ENCODE peak calls at places on chromosomes 6 and 20, in six cellular contexts. Q is thoracic aorta; Z is stimulated activated naive B cell treated with anti-CD40 and anti-IgM and Interleukin-4, amounts not matched to agents 10 μg/mL and 1 μg/mL and 100 μg/mL, for 72 hours; Y is suprapubic skin; E is HFFc6; X is activated CD4-positive, alpha-beta T cell treated with anti-CD3 and anti-CD28 coated beads, Interleukin-2, amount 10 ng/mL, durations not matched to agents 7 days and 5 days. G is an unnamed sample.

GRCh38 chr6:56244089-56244488 is 3.3 kb downstream of the COL21A1 start:
- DNase-seq in Q (no peak), Z (no peak), Y (no peak), E (no peak), X (no peak), G (no peak)

GRCh38 chr6:166862287-166862977 is 93.9 kb downstream of the RNASET2 start:
- DNase-seq in Q (no peak), Z (no peak), Y (no peak), E (no peak), X (peak), G (no peak)

GRCh38 chr6:40312213-40313015 is 274.8 kb downstream of the LRFN2 start:
- DNase-seq in Q (no peak), Z (no peak), Y (no peak), E (no peak), X (no peak), G (peak)

GRCh38 chr20:25194333-25194972 is 1.1 kb upstream of the ENTPD6 start:
- DNase-seq in Q (no peak), Z (no peak), Y (peak), E (no peak), X (no peak), G (no peak)

GRCh38 chr6:47179286-47179685 is 130.4 kb downstream of the TNFRSF21 start:
- DNase-seq in Q (no peak), Z (no peak), Y (no peak), E (no peak), X (no peak), G (no peak)

GRCh38 chr6:105726902-105727655 is 324.2 kb upstream of the PREP start:
- DNase-seq in Q (no peak), Z (no peak), Y (no peak), E (no peak), X (no peak), G (no peak)

GRCh38 chr6:37514840-37515239 is 15.1 kb upstream of the CCDC167 start:
- DNase-seq in Q (no peak), Z (no peak), Y (no peak), E (no peak), X (no peak), G (no peak)

GRCh38 chr6:56214304-56215101 is 32.9 kb downstream of the COL21A1 start:
- DNase-seq in Q (no peak), Z (no peak), Y (no peak), E (no peak), X (no peak), G (no peak)

GRCh38 chr6:117467876-117468275 is 14.6 kb upstream of the DCBLD1 start:
- DNase-seq in Q (no peak), Z (no peak), Y (no peak), E (no peak), X (no peak), G (no peak)

GRCh38 chr6:141359953-141360352 is 772.8 kb upstream of the GJE1 start:
- DNase-seq in Q (no peak), Z (no peak), Y (no peak), E (no peak), X (no peak), G (no peak)

GRCh38 chr6:157966990-157967389 is 14.7 kb upstream of the SYNJ2 start:
- DNase-seq in Q (no peak), Z (no peak), Y (no peak), E (no peak), X (no peak), G (no peak)

GRCh38 chr20:9400371-9401025 is 113.9 kb upstream of the LAMP5 start:
- DNase-seq in Q (no peak), Z (no peak), Y (no peak), E (peak), X (no peak), G (no peak)

GRCh38 chr6:73309784-73310502 is 44.1 kb downstream of the DPPA5 start:
- DNase-seq in Q (no peak), Z (peak), Y (no peak), E (peak), X (peak), G (no peak)

GRCh38 chr6:147759088-147759487 is 250.6 kb downstream of the SAMD5 start:
- DNase-seq in Q (no peak), Z (no peak), Y (no peak), E (no peak), X (no peak), G (no peak)

GRCh38 chr20:32336918-32337347 is 21.2 kb upstream of the ASXL1 start:
- DNase-seq in Q (no peak), Z (no peak), Y (no peak), E (no peak), X (no peak), G (peak)

GRCh38 chr6:80435457-80435856 is 329.0 kb downstream of the BCKDHB start:
- DNase-seq in Q (no peak), Z (no peak), Y (no peak), E (no peak), X (no peak), G (no peak)

GRCh38 chr6:134990262-134990661 is 40.4 kb upstream of the ALDH8A1 start:
- DNase-seq in Q (no peak), Z (no peak), Y (no peak), E (no peak), X (no peak), G (no peak)

GRCh38 chr6:52662031-52662430 is 8.9 kb upstream of the TMEM14A start:
- DNase-seq in Q (no peak), Z (no peak), Y (no peak), E (no peak), X (no peak), G (no peak)

GRCh38 chr6:41939091-41939847 is 2.3 kb downstream of the CCND3 start:
- DNase-seq in Q (no peak), Z (no peak), Y (no peak), E (peak), X (peak), G (peak)

GRCh38 chr6:28776269-28777146 is 147.3 kb downstream of the TRIM27 start:
- DNase-seq in Q (no peak), Z (no peak), Y (no peak), E (no peak), X (no peak), G (no peak)

GRCh38 chr6:108673153-108673552 is 112.4 kb downstream of the FOXO3 start:
- DNase-seq in Q (no peak), Z (no peak), Y (no peak), E (no peak), X (no peak), G (no peak)

GRCh38 chr6:114366899-114367298 is 24.1 kb upstream of the HS3ST5 start:
- DNase-seq in Q (no peak), Z (no peak), Y (no peak), E (no peak), X (no peak), G (no peak)

GRCh38 chr20:7866279-7866678 is 74.0 kb downstream of the HAO1 start:
- DNase-seq in Q (no peak), Z (no peak), Y (no peak), E (no peak), X (no peak), G (no peak)

GRCh38 chr6:159761135-159761872 is 541 bp upstream of the ACAT2 start:
- DNase-seq in Q (no peak), Z (no peak), Y (peak), E (no peak), X (peak), G (peak)

GRCh38 chr20:36919715-36920333 is 31.7 kb downstream of the SAMHD1 start:
- DNase-seq in Q (no peak), Z (peak), Y (no peak), E (peak), X (peak), G (peak)

GRCh38 chr6:11213305-11214106 is 19.0 kb downstream of the NEDD9 start:
- DNase-seq in Q (no peak), Z (no peak), Y (no peak), E (no peak), X (no peak), G (no peak)

GRCh38 chr6:35087361-35088280 is 53.5 kb downstream of the TCP11 start:
- DNase-seq in Q (no peak), Z (no peak), Y (no peak), E (no peak), X (no peak), G (no peak)

G was measured in RKO.